ENCODE peak calls at places on chromosomes 11 and 22, in nine cellular contexts. H is stimulated activated naive CD8-positive, alpha-beta T cell treated with anti-CD3 and anti-CD28 coated beads, Interleukin-15, amount 100 ng/mL, for 72 hours; L is spleen; I is hepatocyte; O is naive thymus-derived CD8-positive, alpha-beta T cell; X is SK-N-SH; R is T-helper 1 cell; M is T1000; G is NCI-H2081 treated with DMSO at 0.1 percent for 48 hours. S is an unnamed sample.

GRCh38 chr11:113877673-113878060 is 2.3 kb upstream of the USP28 start:
- DNase-seq in O (no peak), I (no peak), G (no peak), X (no peak), M (no peak), R (peak), H (no peak), L (no peak), S (no peak)

GRCh38 chr11:71249301-71249700 is 3.1 kb downstream of the SHANK2 start:
- DNase-seq in X (peak), H (no peak), M (no peak), O (no peak), R (no peak), I (peak), G (no peak), L (no peak), S (no peak)

GRCh38 chr11:2375964-2376551 is 1.1 kb upstream of the CD81 start:
- DNase-seq in L (no peak), R (no peak), G (no peak), I (no peak), H (no peak), X (no peak), M (no peak), O (no peak), S (no peak)

GRCh38 chr11:24391165-24391564 is 105.7 kb upstream of the LUZP2 start:
- DNase-seq in L (no peak), I (peak), G (no peak), M (no peak), O (no peak), R (no peak), H (no peak), X (no peak), S (no peak)

GRCh38 chr11:122817121-122817520 is 21.2 kb upstream of the CRTAM start:
- DNase-seq in R (no peak), X (no peak), O (no peak), M (no peak), I (peak), H (no peak), G (no peak), L (no peak), S (no peak)

GRCh38 chr11:118901494-118902335 is 18.0 kb downstream of the CXCR5 start:
- DNase-seq in O (no peak), I (no peak), M (no peak), L (peak), R (no peak), H (no peak), X (no peak), G (no peak), S (no peak)

GRCh38 chr22:48780597-48781277 is 1046.9 kb downstream of the BRD1 start:
- DNase-seq in I (no peak), O (no peak), L (no peak), M (no peak), H (no peak), R (no peak), X (no peak), G (no peak), S (no peak)

GRCh38 chr11:55726715-55727324 is 46.4 kb upstream of the OR5D13 start:
- DNase-seq in H (no peak), R (no peak), O (no peak), X (peak), I (no peak), M (no peak), L (no peak), G (no peak), S (no peak)

GRCh38 chr22:21632931-21633330 is 371 bp downstream of the CCDC116 start:
- DNase-seq in H (no peak), I (no peak), G (no peak), O (no peak), X (no peak), R (no peak), M (no peak), L (no peak), S (no peak)

GRCh38 chr11:64516226-64516625 is 74.8 kb upstream of the SLC22A12 start:
- DNase-seq in H (no peak), L (no peak), O (no peak), G (no peak), X (no peak), R (peak), M (no peak), I (no peak), S (no peak)

GRCh38 chr22:20503816-20504215 is 3.6 kb upstream of the MED15 start:
- DNase-seq in L (no peak), I (no peak), M (peak), G (no peak), H (no peak), O (no peak), R (no peak), X (no peak), S (no peak)

GRCh38 chr11:11400635-11401232 is 47.7 kb upstream of the CSNK2A3 start:
- DNase-seq in O (no peak), I (no peak), X (no peak), R (no peak), M (no peak), G (no peak), H (no peak), L (no peak), S (no peak)

GRCh38 chr11:6925636-6926207 is 504 bp upstream of the ZNF215 start:
- DNase-seq in L (no peak), O (no peak), I (peak), H (no peak), R (no peak), G (no peak), M (peak), X (no peak), S (no peak)

GRCh38 chr11:126391970-126392637 is 36.6 kb downstream of the ST3GAL4 start:
- DNase-seq in G (no peak), I (no peak), X (no peak), O (no peak), H (no peak), R (no peak), M (no peak), L (peak), S (no peak)

GRCh38 chr22:41280854-41281253 is 5.1 kb downstream of the RANGAP1 start:
- DNase-seq in I (no peak), H (no peak), L (no peak), G (no peak), R (no peak), M (no peak), O (no peak), X (no peak), S (no peak)

GRCh38 chr11:86151188-86152005 is 82.5 kb upstream of the PICALM start:
- DNase-seq in I (peak), G (no peak), R (no peak), L (no peak), H (no peak), M (peak), O (no peak), X (no peak), S (no peak)

GRCh38 chr22:42365337-42365865 is 66.8 kb downstream of the NFAM1 start:
- DNase-seq in R (no peak), L (no peak), M (no peak), X (peak), G (no peak), I (peak), O (no peak), H (no peak), S (no peak)

GRCh38 chr11:121406291-121406690 is 45.8 kb upstream of the SORL1 start:
- DNase-seq in H (no peak), M (no peak), L (no peak), I (no peak), X (no peak), G (no peak), R (no peak), O (no peak), S (no peak)

GRCh38 chr11:22626573-22627239 is 1.1 kb upstream of the FANCF start:
- DNase-seq in L (peak), M (no peak), G (no peak), O (no peak), I (no peak), H (no peak), X (no peak), R (no peak), S (no peak)

GRCh38 chr11:128279861-128280260 is 307.5 kb downstream of the ETS1 start:
- DNase-seq in R (no peak), I (no peak), O (no peak), H (no peak), X (no peak), L (no peak), M (no peak), G (no peak), S (no peak)

GRCh38 chr22:43185860-43186261 is 1.1 kb downstream of the TTLL12 start:
- DNase-seq in L (no peak), G (no peak), H (no peak), M (no peak), I (peak), X (peak), R (no peak), O (no peak), S (no peak)

GRCh38 chr11:115503083-115503885 is 931 bp downstream of the CADM1 start:
- DNase-seq in I (peak), R (peak), G (no peak), X (peak), H (no peak), M (peak), L (peak), O (peak), S (peak)

GRCh38 chr11:18567081-18567480 is 21.5 kb downstream of the UEVLD start:
- DNase-seq in I (no peak), R (no peak), G (no peak), O (no peak), X (no peak), M (no peak), L (no peak), H (no peak), S (no peak)

GRCh38 chr22:28967969-28968368 is 84.6 kb downstream of the ZNRF3 start:
- DNase-seq in M (no peak), G (no peak), L (no peak), X (no peak), R (no peak), O (no peak), H (no peak), I (no peak), S (no peak)

GRCh38 chr22:36386900-36387663 is 685 bp downstream of the MYH9 start:
- DNase-seq in M (no peak), O (peak), R (peak), X (peak), L (peak), I (peak), G (no peak), H (peak), S (peak)

GRCh38 chr11:117836077-117836960 is 11.8 kb upstream of the FXYD2 start:
- DNase-seq in X (no peak), R (no peak), O (no peak), I (no peak), M (no peak), G (no peak), L (peak), H (no peak), S (no peak)

GRCh38 chr22:44211946-44212930 is 31.5 kb downstream of the PARVG start:
- DNase-seq in H (no peak), O (no peak), M (no peak), X (peak), G (no peak), I (no peak), L (no peak), R (no peak), S (no peak)